ENCODE peak calls at places on chromosomes 12 and 14, in ten cellular contexts. U, V, W, H, Y, M, K, Q, C and E are unnamed samples.

GRCh38 chr14:54438703-54439102 is 2.5 kb downstream of the CNIH1 start:
- DNase-seq in K (no peak), Q (no peak), V (no peak), U (no peak), Y (no peak), W (peak), C (no peak), H (no peak), M (no peak), E (no peak)

GRCh38 chr14:64201296-64201695 is 92.9 kb downstream of the ESR2 start:
- DNase-seq in M (peak), H (no peak), U (no peak), C (peak), K (no peak), Y (peak), Q (no peak), V (no peak), W (peak), E (no peak)

GRCh38 chr12:127355061-127355820 is 911.7 kb upstream of the TMEM132C start:
- DNase-seq in M (no peak), Q (no peak), V (no peak), Y (peak), C (no peak), K (no peak), W (peak), U (no peak), H (peak), E (no peak)

GRCh38 chr12:107288414-107289125 is 195.2 kb upstream of the CRY1 start:
- DNase-seq in M (no peak), Q (no peak), K (no peak), V (no peak), U (no peak), C (no peak), Y (no peak), W (no peak), H (no peak), E (no peak)

GRCh38 chr12:132489078-132489601 is 811 bp upstream of the FBRSL1 start:
- DNase-seq in W (no peak), U (no peak), V (no peak), Q (peak), C (no peak), H (no peak), K (no peak), Y (no peak), M (no peak), E (peak)

GRCh38 chr12:104720346-104721064 is 237.6 kb downstream of the SLC41A2 start:
- DNase-seq in H (peak), U (no peak), K (no peak), M (no peak), C (no peak), V (no peak), W (no peak), Y (no peak), Q (peak), E (peak)

GRCh38 chr12:72134934-72135333 is 137.2 kb upstream of the TRHDE start:
- DNase-seq in U (no peak), W (no peak), H (no peak), M (no peak), C (no peak), Q (no peak), V (no peak), Y (no peak), K (no peak), E (no peak)

GRCh38 chr14:67908061-67908767 is 88.6 kb downstream of the RAD51B start:
- DNase-seq in C (no peak), U (no peak), Y (peak), Q (no peak), K (no peak), V (peak), H (no peak), M (no peak), W (no peak), E (no peak)

GRCh38 chr12:46908236-46908935 is 82.6 kb upstream of the SLC38A4 start:
- DNase-seq in Q (no peak), U (no peak), H (no peak), Y (peak), V (peak), W (peak), M (no peak), C (no peak), K (no peak), E (no peak)

GRCh38 chr12:51959211-51959610 is 7.7 kb downstream of the ACVR1B start:
- DNase-seq in M (no peak), W (no peak), V (no peak), Y (peak), H (no peak), K (no peak), C (no peak), U (no peak), Q (no peak), E (no peak)